ENCODE peak calls at places on chromosomes 5 and 9, in ten cellular contexts. O is HCT116, J is sigmoid colon, V is GM23338, X is upper lobe of left lung, N is SK-N-SH, H is stomach, U is H1, K is GM12878, Z is breast epithelium. F is an unnamed sample. For H3K4me1, the result is how much of the 10 kb centered on the place peaks cover.

GRCh38 chr9:71664566-71664965 is 103.7 kb downstream of the CEMIP2 start:
- DNase-seq in H (no peak), X (no peak), Z (no peak), O (no peak), V (no peak), N (no peak), U (no peak), K (no peak), J (no peak), F (no peak)

GRCh38 chr5:122151640-122152039 is 22.3 kb downstream of the ZNF474 start:
- DNase-seq in J (no peak), H (no peak), O (no peak), X (no peak), U (no peak), N (no peak), V (no peak), K (no peak), Z (no peak), F (no peak)

GRCh38 chr5:103355590-103355989 is 97.0 kb downstream of the MACIR start:
- DNase-seq in Z (no peak), H (no peak), N (no peak), K (no peak), U (no peak), V (no peak), J (no peak), X (no peak), O (no peak), F (no peak)

GRCh38 chr5:65811004-65811403 is 89.0 kb downstream of the NLN start:
- DNase-seq in K (no peak), X (no peak), O (peak), J (no peak), V (no peak), Z (no peak), N (no peak), U (no peak), H (no peak), F (no peak)

GRCh38 chr5:143241892-143242291 is 161.6 kb downstream of the NR3C1 start:
- DNase-seq in H (no peak), X (no peak), V (no peak), K (no peak), J (no peak), U (no peak), O (no peak), N (no peak), Z (no peak), F (no peak)

GRCh38 chr9:137691648-137692357 is 73.0 kb downstream of the EHMT1 start:
- DNase-seq in O (no peak), X (peak), H (no peak), K (no peak), N (no peak), U (no peak), V (no peak), J (no peak), Z (no peak), F (peak)

GRCh38 chr9:33167949-33168535 is 906 bp upstream of the B4GALT1 start:
- DNase-seq in Z (no peak), X (peak), K (no peak), H (no peak), U (no peak), N (no peak), V (no peak), J (peak), O (no peak), F (no peak)

GRCh38 chr5:107594253-107595045 is 76.3 kb downstream of the EFNA5 start:
- DNase-seq in U (no peak), J (no peak), X (no peak), V (no peak), O (no peak), N (no peak), Z (no peak), K (no peak), H (no peak), F (no peak)

GRCh38 chr9:20569525-20569924 is 52.8 kb downstream of the MLLT3 start:
- DNase-seq in U (no peak), N (no peak), H (no peak), J (no peak), K (no peak), V (no peak), X (no peak), Z (no peak), O (no peak), F (no peak)

GRCh38 chr5:168477060-168477459 is 9.2 kb upstream of the RARS1 start:
- DNase-seq in V (peak), X (no peak), J (no peak), H (no peak), Z (no peak), O (no peak), U (no peak), N (no peak), K (no peak), F (peak)

GRCh38 chr5:1652873-1653707 is 129.3 kb upstream of the LPCAT1 start:
- DNase-seq in V (peak), U (no peak), O (no peak), Z (no peak), J (no peak), K (no peak), H (no peak), X (no peak), N (no peak), F (no peak)

GRCh38 chr5:163695817-163696216 is 190.4 kb downstream of the MAT2B start:
- DNase-seq in Z (no peak), J (no peak), H (no peak), N (peak), X (no peak), O (no peak), K (no peak), U (no peak), V (no peak), F (no peak)

GRCh38 chr5:9423611-9424010 is 122.3 kb downstream of the SEMA5A start:
- DNase-seq in Z (no peak), K (no peak), X (no peak), H (no peak), U (no peak), V (no peak), J (no peak), O (no peak), N (no peak), F (no peak)

GRCh38 chr5:69231851-69232250 is 2.8 kb upstream of the CDK7 start:
- DNase-seq in Z (no peak), J (no peak), V (no peak), X (no peak), K (no peak), H (no peak), O (no peak), N (no peak), U (no peak), F (no peak)

GRCh38 chr9:21677834-21678233 is 124.6 kb upstream of the MTAP start:
- DNase-seq in U (no peak), H (no peak), Z (no peak), O (peak), V (no peak), X (no peak), K (no peak), J (no peak), N (no peak), F (no peak)

GRCh38 chr5:78016831-78017529 is 240.8 kb upstream of the TBCA start:
- DNase-seq in K (no peak), V (peak), Z (no peak), J (no peak), U (no peak), H (no peak), X (no peak), N (no peak), O (no peak), F (no peak)

GRCh38 chr9:88571417-88571816 is 36.4 kb downstream of the NXNL2 start:
- DNase-seq in J (no peak), Z (no peak), H (no peak), O (no peak), N (no peak), V (no peak), X (no peak), K (no peak), U (no peak), F (no peak)

GRCh38 chr5:27830551-27830950 is 792.2 kb upstream of the CDH9 start:
- DNase-seq in H (no peak), J (no peak), V (no peak), O (no peak), X (no peak), N (no peak), Z (no peak), U (no peak), K (no peak), F (no peak)

GRCh38 chr9:107180206-107180605 is 102.9 kb upstream of the RAD23B start:
- DNase-seq in X (no peak), V (no peak), K (no peak), N (peak), U (no peak), J (no peak), Z (no peak), O (no peak), H (no peak), F (no peak)

GRCh38 chr5:72070519-72070918 is 36.8 kb upstream of the MAP1B start:
- DNase-seq in Z (no peak), K (no peak), X (no peak), N (no peak), J (no peak), U (no peak), H (no peak), V (peak), O (no peak), F (no peak)

GRCh38 chr5:176851871-176852270 is 41.5 kb downstream of the UNC5A start:
- DNase-seq in J (no peak), X (no peak), K (no peak), U (no peak), N (no peak), Z (no peak), V (no peak), O (no peak), H (no peak), F (no peak)

GRCh38 chr9:137449931-137450537 is 8.9 kb upstream of the ENTPD8 start:
- DNase-seq in X (no peak), U (no peak), V (no peak), Z (no peak), H (no peak), J (no peak), O (no peak), K (no peak), N (no peak), F (peak)

GRCh38 chr5:179318193-179318955 is 26.9 kb downstream of the ADAMTS2 start:
- DNase-seq in N (no peak), U (no peak), O (no peak), Z (no peak), V (no peak), J (peak), K (no peak), X (no peak), H (no peak), F (peak)

GRCh38 chr9:98087420-98088354 is 31.2 kb downstream of the NANS start:
- DNase-seq in X (peak), N (no peak), O (no peak), U (peak), Z (no peak), K (no peak), V (peak), J (peak), H (peak), F (peak)

DNA sequence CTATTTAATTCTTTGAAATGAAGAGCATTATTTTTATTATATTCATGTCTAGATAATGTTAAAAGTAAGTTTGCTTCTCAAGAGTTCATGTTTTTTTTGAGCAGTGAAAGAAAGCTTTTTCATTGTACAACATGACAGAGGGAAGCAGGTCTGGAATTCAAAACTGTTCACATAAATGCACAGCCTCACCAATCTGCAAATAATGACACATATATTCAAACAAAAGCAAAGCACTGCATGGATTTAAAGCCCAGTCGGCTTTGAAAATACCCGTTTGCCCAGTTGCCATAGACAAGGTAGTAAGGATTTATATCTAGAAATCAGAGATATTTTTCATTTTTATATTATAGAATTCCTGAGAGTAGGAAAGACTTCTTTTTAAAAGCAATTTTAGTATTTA is 201.8 kb downstream of the CD180 start:
- DNase-seq in O (no peak), J (no peak), H (no peak), V (no peak), U (no peak), Z (no peak), X (no peak), N (no peak), K (no peak), F (no peak)
- TF ChIP-seq POLR2AphosphoS5 in O (no peak), J (no peak), H (no peak), V (no peak), U (no peak), Z (no peak), X (no peak), N (no peak), K (no peak), F (no peak)

GRCh38 chr9:112731971-112732370 is 14.1 kb upstream of the INIP start:
- DNase-seq in J (no peak), H (no peak), X (no peak), Z (no peak), U (no peak), V (no peak), N (no peak), O (no peak), K (no peak), F (no peak)

DNA sequence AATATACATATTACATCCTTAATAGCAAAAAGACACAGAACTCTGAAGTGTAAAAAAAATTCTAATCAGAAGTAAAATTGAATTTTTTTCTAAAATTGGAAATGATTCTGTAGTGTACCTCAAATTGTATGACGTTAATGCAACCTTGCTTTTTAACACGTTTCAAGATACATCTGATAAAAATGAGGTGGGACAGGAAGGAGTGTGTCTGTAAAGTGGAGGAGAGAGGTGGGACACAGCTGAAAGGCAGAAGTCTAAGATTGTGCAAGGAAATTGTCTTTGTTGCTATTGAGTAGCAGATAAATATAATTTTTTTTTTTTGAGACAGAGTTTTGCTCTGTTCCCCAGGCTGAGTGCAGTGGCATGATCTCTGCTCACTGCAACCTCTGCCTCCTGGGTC is 15.7 kb upstream of the SNX30 start:
- DNase-seq in V (no peak), Z (no peak), N (no peak), O (no peak), J (no peak), K (no peak), H (no peak), X (no peak), U (no peak), F (no peak)
- H3K27ac ChIP-seq in V (no peak), Z (no peak), N (no peak), O (no peak), J (no peak), K (no peak), H (no peak), X (no peak), U (no peak), F (no peak)

GRCh38 chr5:150612905-150613670 is 27.4 kb upstream of the SYNPO start:
- DNase-seq in X (no peak), V (no peak), J (no peak), N (no peak), O (no peak), H (no peak), Z (no peak), U (no peak), K (no peak), F (no peak)

GRCh38 chr5:150614651-150615040 is 25.8 kb upstream of the SYNPO start:
- DNase-seq in H (no peak), U (no peak), N (no peak), Z (no peak), O (no peak), K (no peak), V (no peak), J (no peak), X (no peak), F (no peak)

GRCh38 chr5:150613991-150614650 is 26.3 kb upstream of the SYNPO start:
- DNase-seq in K (no peak), U (no peak), Z (no peak), V (peak), H (no peak), J (no peak), X (no peak), O (no peak), N (no peak), F (no peak)

GRCh38 chr5:150611026-150611425 is 29.4 kb upstream of the SYNPO start:
- DNase-seq in H (no peak), X (no peak), U (no peak), O (no peak), Z (no peak), V (no peak), J (no peak), N (no peak), K (no peak), F (no peak)

GRCh38 chr5:150612405-150612804 is 28.1 kb upstream of the SYNPO start:
- DNase-seq in U (no peak), Z (no peak), V (no peak), J (no peak), O (no peak), X (no peak), N (no peak), H (no peak), K (no peak), F (no peak)
- H3K4me1 ChIP-seq in U (under half), Z (under half), V (under half), J (under half), O (under half), X (half or more), N (under half), H (half or more), K (under half), F (under half)

GRCh38 chr5:126686451-126687126 is 85.8 kb downstream of the PHAX start:
- DNase-seq in K (peak), J (no peak), X (no peak), V (no peak), N (no peak), Z (no peak), O (no peak), H (no peak), U (no peak), F (no peak)

GRCh38 chr5:126681970-126682369 is 81.2 kb downstream of the PHAX start:
- DNase-seq in H (no peak), N (no peak), O (no peak), X (no peak), U (no peak), V (no peak), K (no peak), J (no peak), Z (no peak), F (no peak)

GRCh38 chr5:126680215-126680817 is 79.6 kb downstream of the PHAX start:
- DNase-seq in N (peak), J (no peak), O (no peak), X (no peak), V (peak), Z (no peak), H (no peak), K (peak), U (no peak), F (no peak)

GRCh38 chr5:126683912-126684311 is 83.2 kb downstream of the PHAX start:
- DNase-seq in J (no peak), N (no peak), O (no peak), Z (no peak), K (no peak), V (no peak), X (no peak), H (no peak), U (no peak), F (no peak)
- TF ChIP-seq POLR2AphosphoS5 in J (no peak), N (no peak), O (no peak), Z (no peak), K (no peak), V (no peak), X (no peak), H (no peak), U (no peak), F (no peak)

GRCh38 chr9:95411211-95411892 is 93.8 kb upstream of the FANCC start:
- DNase-seq in N (no peak), V (no peak), U (no peak), X (no peak), O (no peak), H (no peak), Z (no peak), J (no peak), K (no peak), F (no peak)

GRCh38 chr9:95409650-95410426 is 92.3 kb upstream of the FANCC start:
- DNase-seq in O (peak), N (no peak), J (no peak), X (no peak), V (no peak), U (no peak), K (no peak), Z (no peak), H (no peak), F (no peak)

GRCh38 chr9:95413793-95414192 is 96.3 kb upstream of the FANCC start:
- DNase-seq in O (no peak), J (no peak), X (no peak), N (no peak), V (no peak), Z (no peak), H (no peak), K (no peak), U (no peak), F (no peak)

GRCh38 chr9:95419444-95419843 is 97.3 kb downstream of the PTCH1 start:
- DNase-seq in J (no peak), K (no peak), V (no peak), H (no peak), Z (no peak), N (no peak), X (no peak), U (no peak), O (no peak), F (no peak)

GRCh38 chr9:95415158-95415557 is 97.6 kb upstream of the FANCC start:
- DNase-seq in V (no peak), J (no peak), Z (no peak), K (no peak), O (no peak), N (no peak), U (no peak), X (no peak), H (no peak), F (no peak)
- H3K27ac ChIP-seq in V (no peak), J (no peak), Z (no peak), K (no peak), O (no peak), N (no peak), U (no peak), X (no peak), H (no peak), F (no peak)

GRCh38 chr9:3510796-3511195 is 15.0 kb downstream of the RFX3 start:
- DNase-seq in N (no peak), Z (no peak), V (no peak), X (no peak), H (no peak), U (no peak), J (no peak), O (no peak), K (no peak), F (no peak)

GRCh38 chr9:3508531-3509374 is 17.0 kb downstream of the RFX3 start:
- DNase-seq in H (no peak), V (no peak), Z (no peak), U (no peak), N (no peak), K (no peak), O (no peak), J (no peak), X (no peak), F (no peak)

GRCh38 chr9:3508078-3508431 is 17.7 kb downstream of the RFX3 start:
- DNase-seq in U (no peak), J (no peak), O (no peak), K (no peak), X (no peak), Z (no peak), V (no peak), H (no peak), N (no peak), F (no peak)

GRCh38 chr9:3511537-3511936 is 14.3 kb downstream of the RFX3 start:
- DNase-seq in Z (no peak), X (no peak), J (no peak), N (no peak), K (no peak), V (no peak), O (no peak), H (no peak), U (no peak), F (no peak)

DNA sequence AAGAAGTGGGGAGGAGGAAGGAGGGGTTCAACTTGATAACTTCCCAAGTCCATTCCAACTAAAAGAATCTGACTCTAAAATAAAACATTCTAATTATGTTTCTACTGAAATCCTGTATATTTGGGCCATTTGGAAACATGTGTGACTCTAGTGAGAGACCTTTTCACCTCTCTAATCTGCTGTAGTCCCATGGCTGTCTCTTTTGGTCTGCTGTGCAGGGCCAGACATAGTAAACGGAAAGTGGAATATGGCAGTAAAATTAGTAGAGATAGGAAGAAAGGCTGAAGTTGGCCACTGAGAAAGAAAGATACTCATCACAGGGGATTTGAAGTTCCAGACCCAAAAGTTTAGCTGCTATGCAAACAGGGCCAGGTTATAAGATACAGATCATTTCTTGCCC is 15.9 kb downstream of the RFX3 start:
- DNase-seq in U (no peak), X (no peak), H (no peak), O (no peak), J (no peak), V (no peak), K (no peak), N (no peak), Z (no peak), F (no peak)
- H3K4me1 ChIP-seq in U (under half), X (under half), H (under half), O (under half), J (under half), V (under half), K (under half), N (under half), Z (under half), F (half or more)

F was measured in spleen.